ENCODE peak calls at places on chromosomes 4 and X, in six cellular contexts. T is HepG2, U is A549, N is GM12878, D is upper lobe of left lung, X is K562. A is an unnamed sample.

GRCh38 chr4:81651500-81651899 is 179.8 kb upstream of the RASGEF1B start:
- ATAC-seq in D (peak), T (no peak), N (no peak), X (no peak), U (no peak), A (no peak)

GRCh38 chrX:119636419-119636818 is 30.2 kb upstream of the NKRF start:
- ATAC-seq in U (no peak), X (no peak), D (no peak), N (peak), T (no peak), A (no peak)

GRCh38 chrX:107571296-107571998 is 56.9 kb upstream of the PRPS1 start:
- ATAC-seq in X (no peak), U (peak), T (no peak), N (peak), D (no peak), A (no peak)

GRCh38 chrX:20418379-20418778 is 151.7 kb upstream of the RPS6KA3 start:
- ATAC-seq in T (no peak), D (no peak), U (no peak), X (no peak), N (peak), A (no peak)

GRCh38 chr4:21490682-21491081 is 457.9 kb downstream of the KCNIP4 start:
- ATAC-seq in D (no peak), N (no peak), U (no peak), T (no peak), X (no peak), A (no peak)

GRCh38 chr4:53529025-53529424 is 62.3 kb downstream of the LNX1 start:
- ATAC-seq in U (no peak), N (no peak), T (no peak), X (no peak), D (no peak), A (no peak)

GRCh38 chr4:148445071-148445902 is 3.1 kb upstream of the NR3C2 start:
- ATAC-seq in X (peak), D (peak), U (no peak), T (no peak), N (no peak), A (peak)

GRCh38 chrX:71144651-71145050 is at the start of gene NLGN3:
- ATAC-seq in X (no peak), N (no peak), D (peak), T (no peak), U (no peak), A (no peak)

GRCh38 chr4:28702571-28702970 is 1841.9 kb downstream of the STIM2 start:
- ATAC-seq in N (no peak), X (no peak), T (no peak), D (no peak), U (no peak), A (no peak)

GRCh38 chrX:138756234-138756633 is 44.7 kb upstream of the FGF13 start:
- ATAC-seq in T (peak), D (peak), U (peak), X (peak), N (no peak), A (peak)
- TF ChIP-seq CTCF in T (peak), D (no peak), U (no peak), X (no peak), N (no peak), A (no peak)

GRCh38 chr4:3744232-3744631 is 22.0 kb upstream of the ADRA2C start:
- ATAC-seq in N (no peak), U (no peak), T (no peak), D (no peak), X (no peak), A (no peak)

GRCh38 chr4:3744901-3745300 is 21.3 kb upstream of the ADRA2C start:
- ATAC-seq in N (no peak), T (no peak), U (no peak), D (no peak), X (no peak), A (no peak)

GRCh38 chr4:3747582-3747906 is 18.6 kb upstream of the ADRA2C start:
- ATAC-seq in T (peak), D (no peak), N (no peak), U (no peak), X (peak), A (no peak)

GRCh38 chr4:3746701-3747581 is 19.2 kb upstream of the ADRA2C start:
- ATAC-seq in T (no peak), D (no peak), N (no peak), U (peak), X (no peak), A (no peak)

GRCh38 chr4:3745886-3746656 is 20.1 kb upstream of the ADRA2C start:
- ATAC-seq in X (no peak), U (peak), T (no peak), D (no peak), N (no peak), A (no peak)
- TF ChIP-seq POLR2A in X (no peak), U (peak), T (no peak), D (no peak), N (no peak), A (no peak)

GRCh38 chr4:138181288-138181687 is 60.9 kb downstream of the SLC7A11 start:
- ATAC-seq in N (no peak), U (no peak), X (no peak), D (peak), T (no peak), A (peak)
- TF ChIP-seq EP300 in N (no peak), U (no peak), X (no peak), D (peak), T (no peak), A (peak)

DNA sequence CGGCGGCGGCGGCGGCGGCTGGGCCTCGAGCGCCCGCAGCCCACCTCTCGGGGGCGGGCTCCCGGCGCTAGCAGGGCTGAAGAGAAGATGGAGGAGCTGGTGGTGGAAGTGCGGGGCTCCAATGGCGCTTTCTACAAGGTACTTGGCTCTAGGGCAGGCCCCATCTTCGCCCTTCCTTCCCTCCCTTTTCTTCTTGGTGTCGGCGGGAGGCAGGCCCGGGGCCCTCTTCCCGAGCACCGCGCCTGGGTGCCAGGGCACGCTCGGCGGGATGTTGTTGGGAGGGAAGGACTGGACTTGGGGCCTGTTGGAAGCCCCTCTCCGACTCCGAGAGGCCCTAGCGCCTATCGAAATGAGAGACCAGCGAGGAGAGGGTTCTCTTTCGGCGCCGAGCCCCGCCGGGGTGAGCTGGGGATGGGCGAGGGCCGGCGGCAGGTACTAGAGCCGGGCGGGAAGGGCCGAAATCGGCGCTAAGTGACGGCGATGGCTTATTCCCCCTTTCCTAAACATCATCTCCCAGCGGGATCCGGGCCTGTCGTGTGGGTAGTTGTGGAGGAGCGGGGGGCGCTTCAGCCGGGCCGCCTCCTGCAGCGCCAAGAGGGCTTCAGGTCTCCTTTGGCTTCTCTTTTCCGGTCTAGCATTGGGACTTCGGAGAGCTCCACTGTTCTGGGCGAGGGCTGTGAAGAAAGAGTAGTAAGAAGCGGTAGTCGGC is 528 bp downstream of the FMR1 start:
- ATAC-seq in D (peak), X (peak), U (peak), T (peak), N (peak), A (peak)
- TF ChIP-seq CTCF in D (no peak), X (no peak), U (no peak), T (no peak), N (no peak), A (no peak)

A was measured in gastroesophageal sphincter.